ENCODE peak calls at places on chromosome 1, in four cellular contexts. One of them, this sample, is unnamed.

GRCh38 chr1:185054365-185055060 is 9.2 kb downstream of the RNF2 start:
- DNase-seq in spleen: no peak
- DNase-seq in sigmoid colon: no peak
- DNase-seq in breast epithelium: no peak
- DNase-seq in this sample: no peak

GRCh38 chr1:159921700-159922498 is 3.4 kb downstream of the TAGLN2 start:
- DNase-seq in spleen: peak
- DNase-seq in sigmoid colon: no peak
- DNase-seq in breast epithelium: no peak
- DNase-seq in this sample: peak

GRCh38 chr1:41673355-41673754 is 188.9 kb upstream of the EDN2 start:
- DNase-seq in spleen: peak
- DNase-seq in sigmoid colon: no peak
- DNase-seq in breast epithelium: peak
- DNase-seq in this sample: no peak

GRCh38 chr1:66696771-66697170 is 55.5 kb upstream of the DYNLT5 start:
- DNase-seq in spleen: no peak
- DNase-seq in sigmoid colon: no peak
- DNase-seq in breast epithelium: no peak
- DNase-seq in this sample: no peak

GRCh38 chr1:238484121-238484520 is 593.4 kb upstream of the ZP4 start:
- DNase-seq in spleen: no peak
- DNase-seq in sigmoid colon: no peak
- DNase-seq in breast epithelium: no peak
- DNase-seq in this sample: no peak

GRCh38 chr1:156160744-156161181 is 7.4 kb downstream of the SEMA4A start:
- DNase-seq in spleen: peak
- DNase-seq in sigmoid colon: peak
- DNase-seq in breast epithelium: peak
- DNase-seq in this sample: peak

GRCh38 chr1:32627596-32628162 is 22.7 kb downstream of the ZBTB8OS start:
- DNase-seq in spleen: no peak
- DNase-seq in sigmoid colon: no peak
- DNase-seq in breast epithelium: no peak
- DNase-seq in this sample: peak

GRCh38 chr1:153775432-153776311 is 465 bp downstream of the SLC27A3 start:
- DNase-seq in spleen: peak
- DNase-seq in sigmoid colon: peak
- DNase-seq in breast epithelium: peak
- DNase-seq in this sample: peak

GRCh38 chr1:201259476-201260235 is 23.6 kb upstream of the PKP1 start:
- DNase-seq in spleen: peak
- DNase-seq in sigmoid colon: no peak
- DNase-seq in breast epithelium: no peak
- DNase-seq in this sample: no peak

GRCh38 chr1:228174482-228175315 is 9.1 kb downstream of the IBA57 start:
- DNase-seq in spleen: peak
- DNase-seq in sigmoid colon: peak
- DNase-seq in breast epithelium: no peak
- DNase-seq in this sample: no peak

GRCh38 chr1:86965827-86966182 is 51.4 kb downstream of the HS2ST1 start:
- DNase-seq in spleen: no peak
- DNase-seq in sigmoid colon: no peak
- DNase-seq in breast epithelium: no peak
- DNase-seq in this sample: no peak

GRCh38 chr1:54545916-54546635 is 2.0 kb upstream of the ACOT11 start:
- DNase-seq in spleen: no peak
- DNase-seq in sigmoid colon: no peak
- DNase-seq in breast epithelium: no peak
- DNase-seq in this sample: no peak

GRCh38 chr1:212255705-212256307 is 29.4 kb upstream of the PPP2R5A start:
- DNase-seq in spleen: no peak
- DNase-seq in sigmoid colon: no peak
- DNase-seq in breast epithelium: no peak
- DNase-seq in this sample: no peak

GRCh38 chr1:41917835-41918449 is 780 bp downstream of the HIVEP3 start:
- DNase-seq in spleen: peak
- DNase-seq in sigmoid colon: no peak
- DNase-seq in breast epithelium: no peak
- DNase-seq in this sample: peak

GRCh38 chr1:218967836-218968235 is 205.8 kb upstream of the LYPLAL1 start:
- DNase-seq in spleen: no peak
- DNase-seq in sigmoid colon: no peak
- DNase-seq in breast epithelium: no peak
- DNase-seq in this sample: no peak

GRCh38 chr1:29513357-29513756 is 277.0 kb downstream of the PTPRU start:
- DNase-seq in spleen: peak
- DNase-seq in sigmoid colon: no peak
- DNase-seq in breast epithelium: no peak
- DNase-seq in this sample: no peak

GRCh38 chr1:233668725-233669294 is 54.9 kb downstream of the KCNK1 start:
- DNase-seq in spleen: no peak
- DNase-seq in sigmoid colon: no peak
- DNase-seq in breast epithelium: no peak
- DNase-seq in this sample: peak

GRCh38 chr1:27970401-27970800 is 10.6 kb downstream of the XKR8 start:
- DNase-seq in spleen: no peak
- DNase-seq in sigmoid colon: peak
- DNase-seq in breast epithelium: no peak
- DNase-seq in this sample: no peak

GRCh38 chr1:90616395-90616794 is 100.7 kb downstream of the BARHL2 start:
- DNase-seq in spleen: no peak
- DNase-seq in sigmoid colon: no peak
- DNase-seq in breast epithelium: no peak
- DNase-seq in this sample: no peak

GRCh38 chr1:109148838-109149555 is 35.1 kb downstream of the ELAPOR1 start:
- DNase-seq in spleen: no peak
- DNase-seq in sigmoid colon: no peak
- DNase-seq in breast epithelium: no peak
- DNase-seq in this sample: no peak

GRCh38 chr1:211236633-211237321 is 22.4 kb upstream of the RCOR3 start:
- DNase-seq in spleen: no peak
- DNase-seq in sigmoid colon: no peak
- DNase-seq in breast epithelium: no peak
- DNase-seq in this sample: no peak

GRCh38 chr1:193115629-193116227 is 6.1 kb upstream of the CDC73 start:
- DNase-seq in spleen: no peak
- DNase-seq in sigmoid colon: peak
- DNase-seq in breast epithelium: no peak
- DNase-seq in this sample: no peak

GRCh38 chr1:17243274-17243673 is 5.6 kb upstream of the PADI3 start:
- DNase-seq in spleen: no peak
- DNase-seq in sigmoid colon: no peak
- DNase-seq in breast epithelium: no peak
- DNase-seq in this sample: no peak
- TF ChIP-seq POLR2AphosphoS5 in spleen: no peak
- TF ChIP-seq POLR2AphosphoS5 in sigmoid colon: no peak
- TF ChIP-seq POLR2AphosphoS5 in breast epithelium: no peak
- TF ChIP-seq POLR2AphosphoS5 in this sample: no peak

GRCh38 chr1:7372477-7373120 is 398.5 kb upstream of the VAMP3 start:
- DNase-seq in spleen: peak
- DNase-seq in sigmoid colon: peak
- DNase-seq in breast epithelium: no peak
- DNase-seq in this sample: no peak

GRCh38 chr1:7374761-7375160 is 396.3 kb upstream of the VAMP3 start:
- DNase-seq in spleen: peak
- DNase-seq in sigmoid colon: peak
- DNase-seq in breast epithelium: no peak
- DNase-seq in this sample: no peak

GRCh38 chr1:7375329-7375728 is 395.8 kb upstream of the VAMP3 start:
- DNase-seq in spleen: peak
- DNase-seq in sigmoid colon: peak
- DNase-seq in breast epithelium: no peak
- DNase-seq in this sample: no peak

GRCh38 chr1:7373251-7373650 is 397.8 kb upstream of the VAMP3 start:
- DNase-seq in spleen: peak
- DNase-seq in sigmoid colon: peak
- DNase-seq in breast epithelium: no peak
- DNase-seq in this sample: no peak

DNA sequence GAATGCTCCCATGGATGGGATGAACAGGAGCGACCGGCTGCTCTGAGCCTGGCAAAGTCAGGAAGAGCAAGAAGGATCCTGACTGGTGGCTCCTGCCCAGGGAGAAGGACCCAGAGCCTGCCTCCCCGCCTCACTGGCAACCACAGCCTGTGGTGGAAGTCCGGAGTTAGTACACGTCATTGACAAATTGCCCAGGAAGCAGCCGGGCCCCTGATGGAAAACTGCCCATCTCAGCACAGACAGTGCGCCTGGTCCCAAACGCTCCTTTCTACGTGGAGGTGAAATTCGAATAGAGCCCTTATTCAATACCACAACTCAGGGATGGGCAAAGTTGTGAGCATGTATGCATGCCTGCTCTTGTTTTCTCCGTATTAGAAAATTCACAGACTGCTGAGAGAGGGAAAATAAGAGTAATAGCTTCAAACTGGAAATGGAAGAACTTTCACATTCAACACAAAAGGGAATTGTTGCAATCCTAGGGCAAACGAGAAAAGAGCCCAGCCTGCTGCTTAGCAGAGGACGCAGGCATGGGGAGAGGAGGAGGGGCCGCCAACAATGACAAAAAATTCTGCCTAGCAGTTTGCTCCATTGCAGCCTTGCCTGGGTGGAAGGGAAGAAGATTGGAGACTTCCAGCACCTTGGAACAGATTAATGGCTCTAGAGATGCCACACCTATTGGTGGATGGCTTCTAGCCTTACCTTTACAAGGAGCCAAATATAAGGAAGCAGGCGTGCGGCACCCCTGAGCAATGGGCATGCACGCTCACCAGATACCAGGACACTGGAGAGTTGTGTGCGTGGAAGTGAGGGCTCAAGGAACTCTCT is 396.9 kb upstream of the VAMP3 start:
- DNase-seq in spleen: peak
- DNase-seq in sigmoid colon: peak
- DNase-seq in breast epithelium: no peak
- DNase-seq in this sample: no peak
- TF ChIP-seq POLR2AphosphoS5 in spleen: no peak
- TF ChIP-seq POLR2AphosphoS5 in sigmoid colon: no peak
- TF ChIP-seq POLR2AphosphoS5 in breast epithelium: no peak
- TF ChIP-seq POLR2AphosphoS5 in this sample: no peak

GRCh38 chr1:35266306-35266705 is 2.2 kb upstream of the ZMYM4 start:
- DNase-seq in spleen: no peak
- DNase-seq in sigmoid colon: no peak
- DNase-seq in breast epithelium: no peak
- DNase-seq in this sample: no peak

GRCh38 chr1:35268282-35269189 is at the start of gene ZMYM4:
- DNase-seq in spleen: peak
- DNase-seq in sigmoid colon: peak
- DNase-seq in breast epithelium: peak
- DNase-seq in this sample: peak

GRCh38 chr1:35269989-35270289 is 1.4 kb downstream of the ZMYM4 start:
- DNase-seq in spleen: no peak
- DNase-seq in sigmoid colon: no peak
- DNase-seq in breast epithelium: no peak
- DNase-seq in this sample: no peak

GRCh38 chr1:35264861-35265260 is 3.6 kb upstream of the ZMYM4 start:
- DNase-seq in spleen: no peak
- DNase-seq in sigmoid colon: no peak
- DNase-seq in breast epithelium: peak
- DNase-seq in this sample: peak

GRCh38 chr1:35269190-35269988 is 880 bp downstream of the ZMYM4 start:
- DNase-seq in spleen: no peak
- DNase-seq in sigmoid colon: no peak
- DNase-seq in breast epithelium: no peak
- DNase-seq in this sample: no peak
- TF ChIP-seq POLR2AphosphoS5 in spleen: no peak
- TF ChIP-seq POLR2AphosphoS5 in sigmoid colon: no peak
- TF ChIP-seq POLR2AphosphoS5 in breast epithelium: no peak
- TF ChIP-seq POLR2AphosphoS5 in this sample: no peak

GRCh38 chr1:183470961-183471747 is 1.1 kb upstream of the SMG7 start:
- DNase-seq in spleen: peak
- DNase-seq in sigmoid colon: peak
- DNase-seq in breast epithelium: peak
- DNase-seq in this sample: peak
- TF ChIP-seq POLR2AphosphoS5 in spleen: peak
- TF ChIP-seq POLR2AphosphoS5 in sigmoid colon: peak
- TF ChIP-seq POLR2AphosphoS5 in breast epithelium: peak
- TF ChIP-seq POLR2AphosphoS5 in this sample: peak

GRCh38 chr1:206050655-206051235 is 2.2 kb upstream of the RHEX start:
- DNase-seq in spleen: peak
- DNase-seq in sigmoid colon: no peak
- DNase-seq in breast epithelium: no peak
- DNase-seq in this sample: peak
- TF ChIP-seq POLR2AphosphoS5 in spleen: peak
- TF ChIP-seq POLR2AphosphoS5 in sigmoid colon: no peak
- TF ChIP-seq POLR2AphosphoS5 in breast epithelium: no peak
- TF ChIP-seq POLR2AphosphoS5 in this sample: peak